ENCODE peak calls at places on chromosomes 13 and 19, in six cellular contexts. B is tibial artery, D is adrenal gland, F is endodermal cell, U is glutamatergic neuron, R is lower lobe of right lung. A is an unnamed sample.
A peak's percentile ranks its signal among the peaks of the same experiment; 100 is the strongest.

GRCh38 chr19:58575183-58576041 is 2.3 kb upstream of the MZF1 start:
- DNase-seq in B (peak; percentile 95), D (peak; percentile 90), F (peak; percentile 95), U (peak; percentile 92), R (peak; percentile 93), A (peak; percentile 85)

GRCh38 chr19:4800591-4801081 is 9.1 kb downstream of the FEM1A start:
- DNase-seq in B (no peak), D (no peak), F (no peak), U (no peak), R (peak; percentile 89), A (no peak)

GRCh38 chr19:10260141-10260584 is 8.1 kb downstream of the MRPL4 start:
- DNase-seq in B (no peak), D (no peak), F (no peak), U (no peak), R (peak; percentile 90), A (no peak)

GRCh38 chr13:101455863-101456262 is 3.4 kb downstream of the ITGBL1 start:
- DNase-seq in B (no peak), D (no peak), F (no peak), U (no peak), R (no peak), A (no peak)

GRCh38 chr19:13652810-13653590 is 111.3 kb upstream of the MRI1 start:
- DNase-seq in B (no peak), D (no peak), F (no peak), U (no peak), R (no peak), A (no peak)

GRCh38 chr13:93248627-93249047 is 22.0 kb downstream of the GPC6 start:
- DNase-seq in B (peak; percentile 80), D (no peak), F (peak; percentile 83), U (peak; percentile 74), R (peak; percentile 68), A (peak; percentile 64)

GRCh38 chr13:105918842-105919741 is 616.4 kb downstream of the EFNB2 start:
- DNase-seq in B (no peak), D (peak; percentile 24), F (peak; percentile 75), U (peak; percentile 52), R (no peak), A (no peak)

GRCh38 chr19:55486971-55487883 is 1.0 kb upstream of the SSC5D start:
- DNase-seq in B (peak; percentile 88), D (peak; percentile 91), F (peak; percentile 78), U (peak; percentile 50), R (no peak), A (no peak)

GRCh38 chr19:39557791-39558622 is 18.0 kb upstream of the EID2 start:
- DNase-seq in B (no peak), D (no peak), F (no peak), U (no peak), R (no peak), A (no peak)

GRCh38 chr19:10896851-10897526 is 25.6 kb downstream of the CARM1 start:
- DNase-seq in B (no peak), D (no peak), F (peak; percentile 31), U (no peak), R (no peak), A (no peak)

GRCh38 chr13:72692884-72693514 is 34.4 kb downstream of the MZT1 start:
- DNase-seq in B (no peak), D (no peak), F (no peak), U (no peak), R (no peak), A (no peak)

GRCh38 chr19:44107751-44108150 is 5.4 kb upstream of the ZNF225 start:
- DNase-seq in B (no peak), D (no peak), F (no peak), U (no peak), R (no peak), A (no peak)

GRCh38 chr13:31767175-31767900 is 28.0 kb downstream of the RXFP2 start:
- DNase-seq in B (no peak), D (no peak), F (no peak), U (no peak), R (no peak), A (no peak)

GRCh38 chr13:89136678-89137077 is 1465.5 kb downstream of the SLITRK5 start:
- DNase-seq in B (no peak), D (no peak), F (no peak), U (no peak), R (no peak), A (no peak)

DNA sequence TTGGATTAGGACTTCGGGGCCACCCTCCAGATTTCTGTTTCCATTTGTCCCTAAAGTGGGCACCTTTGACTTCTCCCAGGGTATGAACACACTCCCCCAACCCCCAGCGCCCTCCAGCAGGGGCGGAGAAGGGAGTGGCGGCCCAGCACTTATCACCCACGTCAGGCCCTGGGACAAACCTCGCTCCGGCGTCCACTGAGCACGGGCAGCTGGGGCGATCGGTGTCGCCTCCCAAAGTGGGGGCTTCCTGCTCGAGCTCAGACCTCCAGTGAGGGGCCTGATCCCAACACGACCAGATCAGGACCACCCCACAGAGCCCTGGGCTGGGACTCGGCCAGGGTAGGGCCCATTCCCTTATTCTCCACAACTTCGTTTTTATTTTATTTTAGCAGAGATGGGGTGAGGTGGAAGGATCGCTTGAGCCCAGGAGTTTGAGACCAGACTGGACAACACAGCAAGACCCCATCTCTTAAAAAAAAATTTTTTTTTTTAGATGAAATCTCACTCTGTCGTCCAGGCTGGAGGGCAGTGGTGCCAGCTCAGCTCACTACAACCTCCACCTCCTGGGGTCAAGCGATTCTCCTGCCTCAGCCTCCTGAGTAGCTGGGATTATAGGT is 3.7 kb upstream of the TCF3 start:
- DNase-seq in B (no peak), D (no peak), F (no peak), U (peak; percentile 15), R (no peak), A (no peak)
- TF ChIP-seq CTCF in B (no peak), D (no peak), F (no peak), U (no peak), R (no peak), A (no peak)

DNA sequence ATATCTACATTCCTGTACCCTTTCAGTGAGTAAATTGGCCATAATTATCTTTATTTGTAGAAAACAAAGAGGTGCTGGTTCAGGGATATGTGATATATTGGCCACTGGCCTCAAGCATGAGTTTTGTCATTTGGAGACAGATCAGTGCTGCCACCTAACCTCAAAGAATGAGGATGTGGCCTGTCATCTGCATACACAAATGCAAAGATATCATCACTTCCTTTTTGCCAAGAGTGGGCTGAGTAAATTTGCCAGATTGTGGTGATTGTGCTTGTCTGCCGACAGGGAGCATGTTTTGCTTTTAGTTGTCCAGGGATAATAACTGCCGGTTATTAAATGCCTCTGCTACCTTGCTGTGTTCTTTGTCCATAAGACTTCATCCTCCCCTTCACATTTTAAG is 44.2 kb downstream of the WASF3 start:
- DNase-seq in B (no peak), D (no peak), F (no peak), U (no peak), R (no peak), A (no peak)
- TF ChIP-seq CTCF in B (no peak), D (peak; percentile 14), F (peak; percentile 49), U (no peak), R (no peak), A (no peak)

DNA sequence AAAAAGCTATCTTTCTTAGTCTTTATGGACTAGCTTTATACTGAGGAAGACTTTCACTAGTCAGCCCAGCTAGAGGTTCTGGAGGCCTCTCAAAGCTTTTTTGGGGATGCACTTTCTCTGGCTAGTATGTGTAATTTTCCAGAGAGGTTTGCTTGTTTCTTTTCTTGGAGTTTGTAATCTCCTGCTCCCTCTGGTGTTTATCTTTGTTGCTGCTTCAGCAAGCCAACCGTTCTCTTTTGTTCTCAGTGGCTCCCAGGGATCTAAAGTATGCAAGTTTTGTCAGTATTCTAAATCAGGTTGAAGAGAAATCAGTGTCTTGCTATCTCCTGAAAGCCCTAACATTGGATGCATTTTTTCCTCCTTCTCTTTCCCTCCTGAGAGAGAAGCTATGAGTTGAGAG is 121.1 kb upstream of the MYO16 start:
- DNase-seq in B (no peak), D (no peak), F (peak; percentile 65), U (no peak), R (no peak), A (peak; percentile 25)
- TF ChIP-seq CTCF in B (no peak), D (peak; percentile 34), F (peak; percentile 81), U (peak; percentile 46), R (peak; percentile 45), A (no peak)

GRCh38 chr19:3573858-3574637 is 1.3 kb downstream of the HMG20B start:
- DNase-seq in B (peak; percentile 93), D (peak; percentile 94), F (peak; percentile 100), U (peak; percentile 92), R (peak; percentile 98), A (peak; percentile 91)

GRCh38 chr19:3576696-3577443 is 4.1 kb downstream of the HMG20B start:
- DNase-seq in B (peak; percentile 82), D (peak; percentile 73), F (peak; percentile 95), U (peak; percentile 81), R (no peak), A (peak; percentile 42)

GRCh38 chr19:3575949-3576673 is 3.4 kb downstream of the HMG20B start:
- DNase-seq in B (no peak), D (no peak), F (no peak), U (no peak), R (no peak), A (no peak)

GRCh38 chr19:3573162-3573857 is 566 bp downstream of the HMG20B start:
- DNase-seq in B (peak; percentile 71), D (peak; percentile 54), F (no peak), U (peak; percentile 56), R (peak; percentile 69), A (no peak)

GRCh38 chr19:3575260-3575741 is 2.6 kb downstream of the HMG20B start:
- DNase-seq in B (no peak), D (no peak), F (peak; percentile 91), U (peak; percentile 72), R (no peak), A (peak; percentile 49)
- TF ChIP-seq CTCF in B (no peak), D (no peak), F (peak; percentile 72), U (no peak), R (no peak), A (no peak)

DNA sequence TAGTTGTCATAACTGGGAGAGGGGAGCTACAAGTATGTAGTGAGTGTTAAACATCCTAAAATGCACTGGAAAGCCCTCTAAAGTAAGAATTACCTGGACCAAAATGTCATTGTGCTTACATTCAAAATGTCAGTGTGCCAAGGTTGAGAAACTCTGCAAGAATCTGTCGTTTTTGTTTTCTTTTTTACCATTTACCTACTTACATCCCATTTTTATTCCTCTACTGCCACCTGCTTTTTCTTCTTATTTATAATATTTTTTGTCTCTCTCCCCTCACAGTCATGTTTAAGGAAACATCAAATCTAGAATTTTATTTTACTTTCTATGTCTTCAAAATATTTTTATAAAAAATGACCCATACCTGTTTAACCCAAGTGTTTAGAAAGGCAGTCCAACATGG is 226.4 kb downstream of the PCDH17 start:
- DNase-seq in B (no peak), D (no peak), F (no peak), U (no peak), R (no peak), A (no peak)
- TF ChIP-seq CTCF in B (no peak), D (peak; percentile 41), F (no peak), U (no peak), R (no peak), A (no peak)

GRCh38 chr13:24625870-24626419 is 54.3 kb upstream of the ATP12A start:
- DNase-seq in B (no peak), D (no peak), F (no peak), U (no peak), R (no peak), A (no peak)
- TF ChIP-seq CTCF in B (no peak), D (no peak), F (no peak), U (no peak), R (no peak), A (no peak)

GRCh38 chr19:19139876-19140229 is 1.6 kb upstream of the TMEM161A start:
- DNase-seq in B (no peak), D (no peak), F (no peak), U (no peak), R (no peak), A (no peak)
- TF ChIP-seq CTCF in B (no peak), D (no peak), F (peak; percentile 7), U (peak; percentile 43), R (peak; percentile 7), A (no peak)

A was measured in endothelial cell.